ENCODE peak calls at places on chromosomes 3 and 15, in eight cellular contexts. L is endothelial cell of umbilical vein, H is testis, M is breast epithelium, V is NB4, S is prostate gland, W is A549, R is IMR-90. F is an unnamed sample.

GRCh38 chr15:94924971-94925593 is 693.7 kb downstream of the MCTP2 start:
- DNase-seq in R (no peak), S (no peak), L (peak), M (no peak), V (no peak), W (no peak), H (no peak), F (no peak)

GRCh38 chr3:41053220-41053619 is 146.1 kb upstream of the CTNNB1 start:
- DNase-seq in L (no peak), R (no peak), M (no peak), W (no peak), H (no peak), V (no peak), S (no peak), F (no peak)

GRCh38 chr3:56858331-56858730 is 56.6 kb upstream of the ARHGEF3 start:
- DNase-seq in L (no peak), H (no peak), R (no peak), S (peak), V (no peak), W (no peak), M (no peak), F (no peak)

GRCh38 chr3:110296885-110297284 is 774.7 kb upstream of the NECTIN3 start:
- DNase-seq in R (peak), L (no peak), M (no peak), V (no peak), S (no peak), H (no peak), W (no peak), F (no peak)

GRCh38 chr3:64267774-64268604 is 42.7 kb upstream of the PRICKLE2 start:
- DNase-seq in V (no peak), L (peak), W (no peak), R (peak), M (no peak), H (peak), S (peak), F (no peak)

GRCh38 chr15:79436037-79436780 is 4.1 kb downstream of the MINAR1 start:
- DNase-seq in L (no peak), W (no peak), M (no peak), V (no peak), H (no peak), S (no peak), R (peak), F (no peak)

GRCh38 chr3:143001369-143002082 is at the start of gene U2SURP:
- DNase-seq in W (peak), L (peak), S (peak), M (peak), R (peak), H (peak), V (peak), F (peak)

GRCh38 chr3:148329481-148330220 is 368.1 kb upstream of the AGTR1 start:
- DNase-seq in R (peak), H (no peak), M (no peak), W (no peak), V (no peak), L (no peak), S (no peak), F (no peak)

GRCh38 chr15:70098461-70099166 is 897 bp upstream of the TLE3 start:
- DNase-seq in R (no peak), L (peak), M (no peak), W (peak), H (peak), V (peak), S (no peak), F (peak)

GRCh38 chr15:97652041-97652440 is 308.5 kb upstream of the ARRDC4 start:
- DNase-seq in V (no peak), S (no peak), H (no peak), R (no peak), M (no peak), W (no peak), L (no peak), F (no peak)

DNA sequence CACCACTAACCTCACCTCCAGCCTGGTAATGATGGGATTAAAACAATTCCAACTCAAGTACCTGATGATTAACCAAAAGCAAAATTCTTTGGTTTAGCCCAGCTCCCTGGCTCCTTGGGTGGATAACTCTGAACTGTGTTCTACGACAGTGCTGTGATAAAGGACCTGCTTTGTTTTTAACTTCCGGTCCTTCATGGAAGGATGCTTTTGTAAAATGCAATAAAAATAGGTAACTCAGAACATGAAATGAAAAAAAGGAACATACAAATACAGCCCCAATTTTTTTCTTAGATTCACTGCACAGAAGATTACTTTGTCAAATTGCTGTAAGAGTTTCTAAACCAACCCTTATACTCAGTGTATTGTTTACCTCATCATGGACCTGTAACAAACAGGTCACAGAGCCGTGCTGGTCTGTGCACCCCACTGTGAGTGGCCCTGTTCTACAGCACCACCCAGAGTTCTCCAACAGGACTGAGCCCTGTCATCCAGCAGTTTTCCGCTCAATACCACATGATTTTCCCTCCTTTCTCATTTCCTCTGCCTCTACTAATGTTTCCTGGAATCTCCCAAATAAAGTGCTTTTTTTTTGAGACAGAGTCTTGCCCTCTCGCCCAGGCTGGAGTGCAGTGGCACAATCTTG is 4.9 kb upstream of the PCYT1A start:
- DNase-seq in W (no peak), V (no peak), R (no peak), M (no peak), S (no peak), L (no peak), H (no peak), F (no peak)
- TF ChIP-seq POLR2A in W (no peak), V (no peak), R (no peak), M (no peak), S (no peak), L (no peak), H (no peak), F (no peak)

GRCh38 chr3:13013994-13014754 is 59.1 kb downstream of the IQSEC1 start:
- DNase-seq in M (peak), S (no peak), W (no peak), H (no peak), V (no peak), R (no peak), L (no peak), F (peak)
- TF ChIP-seq POLR2A in M (no peak), S (no peak), W (no peak), H (no peak), V (no peak), R (no peak), L (no peak), F (peak)

DNA sequence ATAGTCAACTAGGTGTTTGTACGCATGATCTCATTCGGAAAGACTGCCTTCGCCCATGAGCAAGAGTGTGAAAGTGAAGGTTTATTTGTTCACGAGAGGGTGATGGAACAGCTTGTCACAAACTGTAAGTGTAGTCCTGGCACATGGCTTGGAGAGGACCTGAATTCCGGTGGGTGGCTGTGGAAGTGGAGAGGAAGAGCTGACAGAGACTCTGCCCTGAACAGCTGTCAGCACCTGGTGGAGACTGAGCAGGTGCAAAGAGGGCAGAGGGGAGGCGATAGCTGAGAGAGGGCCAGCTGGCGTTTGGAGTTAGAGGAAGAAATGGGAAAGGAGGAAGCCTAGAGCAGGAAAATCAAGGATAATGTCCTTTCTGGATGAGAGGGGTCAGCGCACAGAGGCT is 155.7 kb downstream of the EEFSEC start:
- DNase-seq in H (no peak), L (no peak), S (no peak), R (no peak), M (no peak), V (no peak), W (no peak), F (no peak)
- TF ChIP-seq POLR2A in H (no peak), L (no peak), S (no peak), R (no peak), M (no peak), V (no peak), W (no peak), F (no peak)

GRCh38 chr15:44659041-44659440 is 4.4 kb downstream of the SPG11 start:
- DNase-seq in H (no peak), L (no peak), V (no peak), M (no peak), R (no peak), W (no peak), S (no peak), F (no peak)

GRCh38 chr15:44662478-44663409 is 718 bp downstream of the SPG11 start:
- DNase-seq in L (no peak), M (peak), W (peak), R (peak), S (peak), H (peak), V (peak), F (peak)

GRCh38 chr15:44667039-44667360 is 3.5 kb upstream of the SPG11 start:
- DNase-seq in L (no peak), V (no peak), S (no peak), H (no peak), W (no peak), M (no peak), R (no peak), F (no peak)

GRCh38 chr15:44666208-44667038 is 3.0 kb upstream of the SPG11 start:
- DNase-seq in R (no peak), V (no peak), W (no peak), M (no peak), H (no peak), L (no peak), S (no peak), F (no peak)

GRCh38 chr15:44663410-44664272 is at the start of gene SPG11:
- DNase-seq in W (peak), H (peak), V (peak), M (peak), R (peak), L (peak), S (peak), F (peak)
- TF ChIP-seq POLR2A in W (peak), H (peak), V (peak), M (peak), R (peak), L (peak), S (peak), F (peak)

GRCh38 chr15:65285291-65286068 is 1.2 kb downstream of the PARP16 start:
- DNase-seq in S (no peak), M (no peak), W (no peak), R (peak), H (no peak), L (no peak), V (no peak), F (no peak)

GRCh38 chr15:65286704-65287514 is at the start of gene PARP16:
- DNase-seq in V (peak), W (peak), S (peak), L (peak), M (peak), H (peak), R (peak), F (peak)

GRCh38 chr15:65287515-65287845 is 797 bp upstream of the PARP16 start:
- DNase-seq in M (no peak), L (no peak), H (no peak), R (peak), W (no peak), S (no peak), V (peak), F (peak)

GRCh38 chr15:65289261-65289854 is 2.7 kb upstream of the PARP16 start:
- DNase-seq in M (no peak), W (no peak), V (no peak), S (no peak), R (no peak), H (no peak), L (no peak), F (peak)

DNA sequence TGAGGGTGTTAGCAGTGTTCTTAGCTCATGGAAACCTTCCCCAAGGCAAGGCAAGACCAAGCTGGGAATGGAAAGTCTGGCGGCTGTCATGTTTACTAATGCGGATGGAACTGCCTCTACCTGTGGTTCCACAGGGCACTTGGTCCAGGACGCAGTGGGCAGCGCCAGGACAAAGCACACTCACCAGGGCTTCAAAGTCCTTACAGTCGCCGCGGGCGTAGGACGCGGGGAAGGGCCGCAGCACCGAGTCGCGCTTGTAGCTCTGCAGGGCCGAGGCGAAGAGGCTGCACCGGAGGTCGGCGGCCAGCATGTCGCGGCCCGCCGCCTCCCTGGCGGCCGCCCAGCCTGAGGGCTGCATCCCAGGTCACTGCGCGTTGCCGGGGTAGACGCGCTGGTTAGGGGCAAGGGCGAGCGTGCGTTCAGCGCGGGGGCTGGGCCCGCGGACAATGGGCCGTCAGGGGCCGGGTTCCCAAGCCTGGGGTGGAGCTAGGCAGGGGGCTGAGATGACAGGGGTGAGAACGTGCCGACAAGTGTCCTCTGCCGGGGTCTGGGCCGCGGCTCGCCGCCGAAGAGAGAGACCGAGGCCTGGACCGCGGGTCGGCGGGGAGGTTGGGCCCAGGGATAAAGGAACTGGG is 497 bp downstream of the PARP16 start:
- DNase-seq in W (no peak), L (peak), V (peak), R (no peak), S (peak), H (peak), M (no peak), F (peak)
- TF ChIP-seq POLR2A in W (no peak), L (no peak), V (no peak), R (no peak), S (no peak), H (no peak), M (no peak), F (no peak)

GRCh38 chr15:58985443-58985842 is 2.0 kb upstream of the RNF111 start:
- DNase-seq in H (peak), M (no peak), V (no peak), L (no peak), S (no peak), R (peak), W (no peak), F (no peak)

GRCh38 chr15:58988011-58988785 is 735 bp downstream of the RNF111 start:
- DNase-seq in R (peak), W (peak), S (peak), L (peak), V (peak), H (peak), M (peak), F (peak)

GRCh38 chr15:58987036-58987435 is 427 bp upstream of the RNF111 start:
- DNase-seq in L (no peak), V (no peak), H (no peak), W (peak), S (no peak), R (peak), M (no peak), F (no peak)

GRCh38 chr15:58981808-58982475 is 5.5 kb upstream of the RNF111 start:
- DNase-seq in R (no peak), M (no peak), S (no peak), L (no peak), H (no peak), W (no peak), V (no peak), F (peak)

GRCh38 chr15:58987501-58988010 is at the start of gene RNF111:
- DNase-seq in M (peak), V (peak), S (peak), L (peak), W (peak), R (peak), H (peak), F (peak)
- TF ChIP-seq POLR2A in M (peak), V (peak), S (peak), L (no peak), W (peak), R (peak), H (no peak), F (peak)

DNA sequence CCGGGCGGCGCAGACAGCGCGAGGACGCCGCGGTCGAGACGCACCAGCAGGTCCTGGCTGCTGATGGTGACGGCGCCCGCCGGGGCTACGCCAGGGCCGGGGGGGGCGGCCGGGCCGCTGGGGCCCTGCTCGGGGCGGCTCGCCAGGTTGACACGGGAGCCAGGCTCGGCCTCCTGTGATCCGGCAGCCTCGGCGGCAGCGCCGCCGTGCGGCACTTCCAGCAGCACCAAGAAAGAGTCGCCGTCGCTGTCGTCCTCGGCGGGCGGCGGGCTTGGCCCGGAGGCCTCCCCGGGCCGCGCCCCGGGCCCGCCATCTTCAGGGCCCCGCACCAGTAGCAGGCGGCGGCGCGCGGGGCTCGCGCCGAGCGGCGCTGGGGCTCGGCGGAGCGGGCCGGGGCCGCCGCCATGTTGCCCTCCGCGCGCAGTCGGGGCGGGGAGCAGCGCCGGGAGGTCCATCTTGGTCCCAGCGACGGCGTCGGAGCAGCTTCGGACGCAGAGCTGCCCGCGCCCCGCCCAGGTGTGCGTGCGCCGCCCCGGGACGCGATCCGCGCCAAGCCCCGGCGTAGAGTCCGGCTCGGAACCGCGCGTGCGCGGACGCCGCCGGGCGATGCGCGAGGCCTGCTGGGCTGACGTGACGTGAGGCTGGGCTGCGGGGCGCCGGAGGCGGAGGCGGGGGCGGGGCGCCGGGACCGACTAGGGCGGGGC is at the start of gene ZXDC:
- DNase-seq in W (peak), M (peak), R (peak), L (peak), V (peak), S (peak), H (peak), F (peak)
- TF ChIP-seq POLR2A in W (peak), M (no peak), R (peak), L (peak), V (peak), S (peak), H (peak), F (peak)

GRCh38 chr15:66293419-66294156 is at the start of gene DIS3L:
- DNase-seq in M (no peak), L (peak), R (peak), S (peak), V (peak), W (peak), H (peak), F (peak)
- TF ChIP-seq POLR2A in M (no peak), L (peak), R (no peak), S (peak), V (peak), W (peak), H (no peak), F (peak)

F was measured in erythroblast.